ENCODE peak calls at places on chromosomes 7 and 10, in five cellular contexts. Z is A549, M is K562, B is GM12878, J is HepG2. H is an unnamed sample.

GRCh38 chr7:94276046-94276445 is 118.6 kb upstream of the COL1A2 start:
- DNase-seq in Z (no peak), M (no peak), B (no peak), J (no peak), H (peak; percentile 56)

GRCh38 chr7:107998150-107998549 is 4.8 kb downstream of the LAMB1 start:
- DNase-seq in Z (no peak), M (no peak), B (no peak), J (no peak), H (no peak)

GRCh38 chr10:112213098-112213823 is 29.7 kb upstream of the GPAM start:
- DNase-seq in Z (no peak), M (no peak), B (no peak), J (no peak), H (no peak)

GRCh38 chr7:19772858-19773337 is 519 bp downstream of the TMEM196 start:
- DNase-seq in Z (peak; percentile 15), M (no peak), B (no peak), J (no peak), H (peak; percentile 17)

GRCh38 chr7:137527634-137528033 is 184.1 kb upstream of the PTN start:
- DNase-seq in Z (no peak), M (no peak), B (no peak), J (no peak), H (no peak)

GRCh38 chr10:11373626-11374310 is 237.7 kb downstream of the USP6NL start:
- DNase-seq in Z (no peak), M (no peak), B (no peak), J (no peak), H (no peak)

GRCh38 chr10:18005781-18006456 is 54.2 kb downstream of the SLC39A12 start:
- DNase-seq in Z (no peak), M (no peak), B (no peak), J (no peak), H (no peak)

GRCh38 chr10:50740351-50740688 is 584 bp downstream of the ASAH2B start:
- DNase-seq in Z (peak; percentile 5), M (peak; percentile 51), B (peak; percentile 2), J (peak; percentile 15), H (no peak)

GRCh38 chr7:111255576-111255975 is 164.6 kb downstream of the LRRN3 start:
- DNase-seq in Z (no peak), M (peak; percentile 59), B (no peak), J (no peak), H (no peak)

GRCh38 chr10:132195366-132196075 is 8.8 kb downstream of the DPYSL4 start:
- DNase-seq in Z (no peak), M (no peak), B (no peak), J (no peak), H (no peak)

GRCh38 chr7:146690987-146691386 is 574.4 kb downstream of the CNTNAP2 start:
- DNase-seq in Z (no peak), M (no peak), B (no peak), J (no peak), H (no peak)

GRCh38 chr10:22133640-22134624 is 83.9 kb downstream of the EBLN1 start:
- DNase-seq in Z (no peak), M (peak; percentile 83), B (no peak), J (no peak), H (peak; percentile 77)

GRCh38 chr7:145902123-145902522 is 214.5 kb upstream of the CNTNAP2 start:
- DNase-seq in Z (no peak), M (no peak), B (no peak), J (no peak), H (no peak)

GRCh38 chr7:143362126-143362961 is at the start of gene FAM131B:
- DNase-seq in Z (no peak), M (no peak), B (no peak), J (no peak), H (peak; percentile 91)

GRCh38 chr10:58063854-58064480 is 203.7 kb downstream of the IPMK start:
- DNase-seq in Z (no peak), M (no peak), B (no peak), J (no peak), H (no peak)

GRCh38 chr7:128888756-128889095 is 21.8 kb downstream of the KCP start:
- DNase-seq in Z (no peak), M (no peak), B (no peak), J (no peak), H (no peak)

GRCh38 chr10:62853710-62854109 is 37.5 kb upstream of the EGR2 start:
- DNase-seq in Z (no peak), M (no peak), B (no peak), J (no peak), H (no peak)

GRCh38 chr10:77989081-77989724 is 40.1 kb downstream of the POLR3A start:
- DNase-seq in Z (no peak), M (no peak), B (no peak), J (peak; percentile 94), H (no peak)

GRCh38 chr7:170551-171363 is 21.6 kb upstream of the FAM20C start:
- DNase-seq in Z (no peak), M (no peak), B (no peak), J (no peak), H (no peak)

GRCh38 chr7:70005885-70006284 is 407.6 kb downstream of the AUTS2 start:
- DNase-seq in Z (no peak), M (no peak), B (no peak), J (no peak), H (no peak)

GRCh38 chr10:68032113-68032512 is 43.0 kb downstream of the HERC4 start:
- DNase-seq in Z (no peak), M (peak; percentile 12), B (no peak), J (no peak), H (no peak)

GRCh38 chr7:134359787-134360432 is 43.2 kb upstream of the SLC35B4 start:
- DNase-seq in Z (no peak), M (peak; percentile 79), B (no peak), J (no peak), H (no peak)

GRCh38 chr7:56810466-56810865 is 321.8 kb downstream of the ZNF479 start:
- DNase-seq in Z (no peak), M (no peak), B (no peak), J (no peak), H (no peak)

GRCh38 chr7:126450269-126450671 is 802.5 kb downstream of the GRM8 start:
- DNase-seq in Z (no peak), M (no peak), B (peak; percentile 75), J (no peak), H (no peak)

GRCh38 chr7:2477447-2478386 is 1.5 kb upstream of the GRIFIN start:
- DNase-seq in Z (peak; percentile 93), M (peak; percentile 64), B (no peak), J (peak; percentile 34), H (peak; percentile 100)

GRCh38 chr10:132481690-132482089 is 55.9 kb upstream of the INPP5A start:
- DNase-seq in Z (no peak), M (no peak), B (no peak), J (no peak), H (no peak)

GRCh38 chr7:129574487-129574886 is 37.0 kb upstream of the NRF1 start:
- DNase-seq in Z (no peak), M (no peak), B (no peak), J (no peak), H (no peak)

GRCh38 chr10:71696635-71697326 is 22.8 kb downstream of the C10orf105 start:
- DNase-seq in Z (peak; percentile 76), M (peak; percentile 86), B (no peak), J (peak; percentile 33), H (peak; percentile 88)
- TF ChIP-seq SMC3 in Z (peak; percentile 85), M (peak; percentile 96), B (peak; percentile 67), J (peak; percentile 59), H (peak; percentile 79)

GRCh38 chr7:140526214-140526613 is 46.9 kb upstream of the MKRN1 start:
- DNase-seq in Z (no peak), M (no peak), B (no peak), J (no peak), H (no peak)
- TF ChIP-seq REST in Z (no peak), M (no peak), B (no peak), J (no peak), H (no peak)

GRCh38 chr7:106313456-106313891 is 28.7 kb upstream of the NAMPT start:
- DNase-seq in Z (no peak), M (no peak), B (no peak), J (no peak), H (no peak)

GRCh38 chr7:106316947-106317346 is 32.2 kb upstream of the NAMPT start:
- DNase-seq in Z (no peak), M (no peak), B (no peak), J (no peak), H (no peak)

GRCh38 chr7:106314875-106315274 is 30.1 kb upstream of the NAMPT start:
- DNase-seq in Z (no peak), M (no peak), B (no peak), J (no peak), H (no peak)

GRCh38 chr7:106313966-106314365 is 29.2 kb upstream of the NAMPT start:
- DNase-seq in Z (no peak), M (no peak), B (no peak), J (no peak), H (no peak)

GRCh38 chr7:106317971-106318370 is 33.2 kb upstream of the NAMPT start:
- DNase-seq in Z (no peak), M (no peak), B (no peak), J (no peak), H (no peak)
- TF ChIP-seq SMC3 in Z (no peak), M (no peak), B (no peak), J (no peak), H (no peak)

DNA sequence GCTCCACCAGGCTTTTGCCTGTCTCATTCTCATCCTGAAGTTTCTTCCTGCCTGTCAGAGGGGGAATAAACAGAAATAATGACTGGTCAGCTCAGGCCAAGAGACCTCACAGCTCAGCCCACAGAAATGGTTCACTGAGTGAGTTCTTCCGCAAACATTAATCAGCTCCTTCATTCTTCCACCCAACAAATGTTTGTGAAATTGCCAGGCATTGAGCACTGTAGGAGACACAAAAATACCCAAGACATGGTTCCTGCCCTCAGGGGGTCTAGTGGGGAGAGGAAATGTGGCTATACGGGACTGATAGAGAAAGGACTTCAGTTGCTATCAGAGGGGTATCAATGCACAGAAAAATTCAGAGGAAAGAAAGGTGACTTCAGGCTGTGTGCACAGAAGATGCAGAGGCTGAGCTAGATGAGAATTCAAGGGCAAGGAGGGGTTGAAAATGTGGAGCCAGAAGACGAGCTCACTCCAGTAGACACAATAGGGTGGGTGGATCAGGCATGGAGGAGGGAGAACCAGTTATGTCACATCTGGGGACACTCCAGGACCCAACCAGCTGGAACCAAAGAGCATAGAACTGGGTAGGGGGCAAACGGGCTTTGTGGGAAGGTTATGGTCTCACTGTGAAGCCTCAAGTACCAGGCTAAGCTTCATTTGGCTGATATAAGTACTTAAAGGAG is 20.9 kb downstream of the MYOF start:
- DNase-seq in Z (no peak), M (no peak), B (no peak), J (no peak), H (no peak)
- TF ChIP-seq REST in Z (no peak), M (no peak), B (no peak), J (no peak), H (no peak)

DNA sequence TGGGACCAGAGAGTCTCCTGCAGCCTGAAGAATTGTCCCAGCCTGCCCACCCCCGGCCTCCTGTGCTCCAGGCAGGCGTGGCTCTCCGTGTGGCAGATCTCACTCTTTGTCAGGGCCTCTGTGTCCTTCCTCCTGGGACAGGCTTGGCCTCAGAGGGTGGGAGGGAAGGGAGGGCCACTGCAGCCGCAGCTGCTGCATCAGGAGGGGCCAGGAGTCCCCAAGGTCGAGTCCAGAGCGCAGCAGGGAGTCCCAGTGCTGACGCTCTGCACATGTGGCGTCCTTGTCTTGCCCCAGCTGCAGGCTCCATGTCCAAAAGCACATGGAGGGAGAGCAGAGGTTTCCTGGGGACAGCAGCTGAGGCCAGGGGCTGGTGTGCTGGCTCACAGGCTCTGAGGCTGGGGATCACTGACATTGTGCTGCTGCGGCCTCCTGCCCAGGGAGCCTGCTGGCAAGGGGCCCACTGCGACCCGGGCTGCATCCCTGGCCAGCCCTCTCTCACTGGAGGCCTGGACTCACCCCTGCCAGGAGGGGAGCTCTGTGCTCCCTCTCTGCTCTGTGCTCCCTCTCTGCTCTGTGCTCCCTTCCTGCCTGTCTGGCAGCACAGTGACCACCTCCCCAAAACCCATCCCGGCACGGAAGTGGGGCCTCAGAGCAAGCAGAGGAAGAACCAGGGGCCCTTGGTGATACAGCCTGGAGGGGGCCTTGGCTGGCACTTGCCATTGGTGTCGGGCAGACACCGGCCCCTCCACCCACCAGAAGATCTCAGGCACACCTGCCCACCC is 114.6 kb upstream of the RET start:
- DNase-seq in Z (no peak), M (no peak), B (no peak), J (no peak), H (peak; percentile 74)
- TF ChIP-seq SMC3 in Z (no peak), M (no peak), B (no peak), J (no peak), H (no peak)

H was measured in SK-N-SH.